ENCODE peak calls at places on chromosomes 1 and 21, in five cellular contexts. L is Calu3, E is aorta, R is M059J, I is ecto neural progenitor cell. N is an unnamed sample.

GRCh38 chr1:241306125-241306790 is 50.7 kb downstream of the RGS7 start:
- DNase-seq in E (no peak), I (no peak), R (no peak), L (no peak), N (no peak)

GRCh38 chr1:40751802-40752201 is 31.8 kb upstream of the KCNQ4 start:
- DNase-seq in L (no peak), I (no peak), R (peak), E (no peak), N (no peak)

GRCh38 chr21:32727728-32728454 is at the start of gene SYNJ1:
- DNase-seq in L (peak), R (peak), I (peak), E (peak), N (peak)

GRCh38 chr1:118154220-118154619 is 30.8 kb downstream of the SPAG17 start:
- DNase-seq in R (peak), E (no peak), L (no peak), I (no peak), N (no peak)

GRCh38 chr1:208631516-208631915 is 387.3 kb upstream of the PLXNA2 start:
- DNase-seq in R (no peak), I (no peak), L (no peak), E (no peak), N (no peak)

GRCh38 chr1:1431845-1432565 is 3.5 kb upstream of the VWA1 start:
- DNase-seq in R (no peak), E (peak), L (peak), I (peak), N (no peak)

GRCh38 chr1:172399369-172400072 is 21.0 kb upstream of the C1orf105 start:
- DNase-seq in I (no peak), L (peak), R (peak), E (no peak), N (no peak)

GRCh38 chr1:202291961-202292712 is 49.6 kb downstream of the UBE2T start:
- DNase-seq in R (peak), L (peak), I (no peak), E (no peak), N (no peak)

GRCh38 chr1:107405241-107405640 is 264.4 kb downstream of the NTNG1 start:
- DNase-seq in E (no peak), L (no peak), R (peak), I (no peak), N (no peak)

GRCh38 chr1:12188115-12188514 is 21.3 kb downstream of the TNFRSF1B start:
- DNase-seq in R (no peak), E (no peak), L (no peak), I (no peak), N (peak)

GRCh38 chr1:228287541-228288425 is 79.9 kb downstream of the OBSCN start:
- DNase-seq in L (no peak), E (peak), I (no peak), R (no peak), N (no peak)

N was measured in H9.